ENCODE peak calls at places on chromosomes 1 and 21, in five cellular contexts. F, U, S, N and W are unnamed samples.

GRCh38 chr1:43238991-43239469 is 30.8 kb upstream of the TMEM125 start:
- DNase-seq in F (no peak), U (no peak), N (no peak), S (no peak), W (no peak)

GRCh38 chr1:247147781-247148180 is 24.0 kb downstream of the ZNF124 start:
- DNase-seq in N (no peak), U (no peak), S (no peak), F (no peak), W (no peak)

GRCh38 chr1:115837762-115838421 is 3.0 kb downstream of the NHLH2 start:
- DNase-seq in S (no peak), N (no peak), U (no peak), F (peak), W (no peak)

GRCh38 chr21:33984021-33984481 is 68.4 kb upstream of the ATP5PO start:
- DNase-seq in N (no peak), U (no peak), F (no peak), S (no peak), W (no peak)

GRCh38 chr1:145545055-145545454 is 62.7 kb upstream of the GPR89A start:
- DNase-seq in N (no peak), F (peak), S (no peak), U (no peak), W (no peak)

GRCh38 chr1:208581252-208581651 is 337.1 kb upstream of the PLXNA2 start:
- DNase-seq in S (peak), F (no peak), U (no peak), N (no peak), W (no peak)

GRCh38 chr1:32963746-32964460 is 706 bp downstream of the RNF19B start:
- DNase-seq in U (peak), S (peak), F (peak), N (no peak), W (no peak)

GRCh38 chr1:201570886-201571624 is 32.1 kb downstream of the NAV1 start:
- DNase-seq in U (no peak), N (no peak), F (no peak), S (no peak), W (no peak)